ENCODE peak calls at places on chromosomes 6 and 20, in ten cellular contexts. R is tibial artery; M is adrenal gland; E is right lobe of liver; K is aorta; S is mammary epithelial cell; N is CD4-positive, CD25-positive, alpha-beta regulatory T cell; P is IMR-90; J is uterus; D is fibroblast of lung. Q is an unnamed sample.
A peak's percentile ranks its signal among the peaks of the same experiment; 100 is the strongest.

GRCh38 chr6:43077981-43078411 is 1.9 kb downstream of the PTK7 start:
- DNase-seq in R (no peak), M (no peak), E (no peak), K (no peak), S (no peak), N (no peak), P (peak; percentile 67), J (peak; percentile 58), D (peak; percentile 49), Q (peak; percentile 61)

GRCh38 chr6:23244300-23244699 is 674.9 kb downstream of the HDGFL1 start:
- DNase-seq in R (no peak), M (no peak), E (no peak), K (no peak), S (peak; percentile 48), N (no peak), P (peak; percentile 94), J (no peak), D (peak; percentile 86), Q (no peak)

GRCh38 chr6:140039343-140039742 is 664.9 kb upstream of the CITED2 start:
- DNase-seq in R (no peak), M (no peak), E (no peak), K (no peak), S (no peak), N (no peak), P (no peak), J (no peak), D (no peak), Q (no peak)

GRCh38 chr20:40335437-40335836 is 353.6 kb downstream of the MAFB start:
- DNase-seq in R (no peak), M (no peak), E (no peak), K (no peak), S (no peak), N (no peak), P (no peak), J (no peak), D (no peak), Q (no peak)

GRCh38 chr6:168603234-168603633 is 162.2 kb downstream of the SMOC2 start:
- DNase-seq in R (no peak), M (no peak), E (no peak), K (peak; percentile 9), S (no peak), N (no peak), P (no peak), J (no peak), D (no peak), Q (no peak)

GRCh38 chr6:6006428-6007310 is at the start of gene NRN1:
- DNase-seq in R (no peak), M (no peak), E (no peak), K (no peak), S (peak; percentile 61), N (no peak), P (no peak), J (no peak), D (no peak), Q (no peak)

GRCh38 chr6:958531-958930 is 265.6 kb upstream of the EXOC2 start:
- DNase-seq in R (no peak), M (no peak), E (no peak), K (no peak), S (peak; percentile 6), N (no peak), P (peak; percentile 89), J (no peak), D (peak; percentile 88), Q (no peak)

GRCh38 chr6:134624781-134625180 is 306.9 kb upstream of the SGK1 start:
- DNase-seq in R (no peak), M (no peak), E (no peak), K (no peak), S (peak; percentile 72), N (no peak), P (no peak), J (no peak), D (no peak), Q (no peak)

GRCh38 chr6:84074988-84075781 is 41.6 kb downstream of the MRAP2 start:
- DNase-seq in R (no peak), M (no peak), E (no peak), K (no peak), S (peak; percentile 50), N (no peak), P (peak; percentile 7), J (no peak), D (no peak), Q (no peak)

GRCh38 chr6:70079241-70079640 is 212.9 kb downstream of the COL19A1 start:
- DNase-seq in R (no peak), M (no peak), E (no peak), K (no peak), S (no peak), N (no peak), P (no peak), J (no peak), D (no peak), Q (no peak)

GRCh38 chr6:137740967-137741761 is 125.9 kb upstream of the TNFAIP3 start:
- DNase-seq in R (no peak), M (no peak), E (no peak), K (no peak), S (no peak), N (no peak), P (no peak), J (no peak), D (no peak), Q (no peak)

GRCh38 chr6:139820191-139820590 is 445.7 kb upstream of the CITED2 start:
- DNase-seq in R (no peak), M (peak; percentile 9), E (no peak), K (no peak), S (peak; percentile 8), N (no peak), P (peak; percentile 81), J (no peak), D (peak; percentile 79), Q (no peak)

GRCh38 chr6:34248198-34248726 is 544 bp downstream of the SMIM29 start:
- DNase-seq in R (peak; percentile 70), M (peak; percentile 67), E (peak; percentile 78), K (peak; percentile 87), S (peak; percentile 21), N (peak; percentile 56), P (peak; percentile 18), J (peak; percentile 75), D (peak; percentile 25), Q (peak; percentile 90)

GRCh38 chr6:151652338-151652737 is 155.1 kb upstream of the ESR1 start:
- DNase-seq in R (peak; percentile 58), M (peak; percentile 15), E (peak; percentile 65), K (no peak), S (peak; percentile 66), N (no peak), P (no peak), J (no peak), D (no peak), Q (peak; percentile 77)

GRCh38 chr6:30689985-30690384 is 799 bp downstream of the NRM start:
- DNase-seq in R (no peak), M (no peak), E (no peak), K (peak; percentile 69), S (no peak), N (no peak), P (no peak), J (no peak), D (no peak), Q (peak; percentile 73)
- H3K4me3 ChIP-seq in R (peak overlapping the region; percentile 69), M (no peak overlapping the region), E (peak overlapping the region; percentile 62), K (no peak overlapping the region), S (peak overlapping the region; percentile 65), N (peak overlapping the region; percentile 78), P (peak overlapping the region; percentile 89), J (peak overlapping the region; percentile 78), D (peak overlapping the region; percentile 87), Q (peak overlapping the region; percentile 59)

GRCh38 chr20:46308258-46309157 is at the start of gene CDH22:
- DNase-seq in R (no peak), M (peak; percentile 48), E (no peak), K (no peak), S (no peak), N (peak; percentile 29), P (peak; percentile 20), J (no peak), D (peak; percentile 19), Q (no peak)
- H3K4me1 ChIP-seq in R (no peaks in the 10 kb centered on the region), M (peaks cover 5% of the 10 kb centered on the region), E (no peaks in the 10 kb centered on the region), K (no peaks in the 10 kb centered on the region), S (peaks cover 8% of the 10 kb centered on the region), N (peaks cover 25% of the 10 kb centered on the region), P (no peaks in the 10 kb centered on the region), J (peaks cover 16% of the 10 kb centered on the region), D (no peaks in the 10 kb centered on the region), Q (no peaks in the 10 kb centered on the region)

DNA sequence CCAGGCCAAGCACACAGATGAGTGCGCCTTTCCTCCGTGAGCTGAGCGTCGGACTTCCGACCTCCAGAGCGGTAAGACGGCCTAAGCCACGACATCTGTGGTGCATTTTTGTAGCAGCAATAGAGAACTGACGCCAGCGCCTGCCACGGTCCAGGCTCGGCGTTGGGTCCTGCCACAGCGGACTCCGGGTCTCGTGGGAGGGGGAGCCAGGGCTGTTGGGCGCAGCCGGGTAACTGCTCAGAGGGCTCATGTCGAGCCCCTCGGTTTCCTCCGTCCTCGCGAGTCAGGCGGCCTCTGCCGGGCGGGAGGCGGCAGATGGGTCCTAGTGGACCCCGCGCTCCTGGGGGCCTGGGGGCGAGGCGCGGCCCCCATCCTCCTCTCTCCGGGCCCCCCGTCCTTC is 216.1 kb downstream of the QKI start:
- DNase-seq in R (no peak), M (no peak), E (no peak), K (no peak), S (no peak), N (no peak), P (no peak), J (no peak), D (no peak), Q (no peak)
- H3K4me3 ChIP-seq in R (no peak overlapping the region), M (no peak overlapping the region), E (no peak overlapping the region), K (no peak overlapping the region), S (no peak overlapping the region), N (no peak overlapping the region), P (no peak overlapping the region), J (no peak overlapping the region), D (no peak overlapping the region), Q (no peak overlapping the region)

GRCh38 chr6:119284861-119285521 is 64.6 kb downstream of the MAN1A1 start:
- DNase-seq in R (no peak), M (no peak), E (no peak), K (no peak), S (peak; percentile 12), N (peak; percentile 52), P (no peak), J (no peak), D (no peak), Q (no peak)

GRCh38 chr6:119283979-119284545 is 65.5 kb downstream of the MAN1A1 start:
- DNase-seq in R (no peak), M (no peak), E (no peak), K (no peak), S (no peak), N (no peak), P (no peak), J (no peak), D (no peak), Q (no peak)

GRCh38 chr6:119285908-119286625 is 63.5 kb downstream of the MAN1A1 start:
- DNase-seq in R (no peak), M (no peak), E (no peak), K (no peak), S (no peak), N (no peak), P (peak; percentile 22), J (no peak), D (peak; percentile 28), Q (no peak)

GRCh38 chr6:119280586-119281163 is 68.9 kb downstream of the MAN1A1 start:
- DNase-seq in R (no peak), M (no peak), E (no peak), K (no peak), S (no peak), N (no peak), P (no peak), J (no peak), D (peak; percentile 31), Q (no peak)

DNA sequence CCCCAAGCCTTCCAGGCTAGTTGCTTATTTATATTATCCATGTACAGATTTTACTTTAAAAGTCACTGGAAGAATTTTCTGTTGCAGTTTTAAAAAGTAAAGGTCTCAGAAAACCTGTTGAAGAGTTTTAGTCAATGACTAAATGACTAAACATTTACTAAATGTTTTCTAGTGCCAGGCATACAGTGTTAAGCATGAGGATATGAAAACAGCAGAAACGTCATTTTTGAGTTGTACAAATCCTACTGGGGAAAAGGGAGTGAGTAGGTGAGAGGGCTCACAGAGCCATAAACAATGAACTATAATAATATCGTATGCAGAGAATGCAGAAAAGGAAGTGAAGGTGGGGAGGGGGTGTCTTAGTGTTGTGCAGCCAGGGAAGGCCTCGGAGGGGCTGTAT is 66.3 kb downstream of the MAN1A1 start:
- DNase-seq in R (no peak), M (no peak), E (no peak), K (no peak), S (no peak), N (no peak), P (peak; percentile 9), J (no peak), D (peak; percentile 22), Q (no peak)
- H3K4me1 ChIP-seq in R (no peaks in the 10 kb centered on the region), M (no peaks in the 10 kb centered on the region), E (no peaks in the 10 kb centered on the region), K (peaks cover 5% of the 10 kb centered on the region), S (no peaks in the 10 kb centered on the region), N (no peaks in the 10 kb centered on the region), P (no peaks in the 10 kb centered on the region), J (no peaks in the 10 kb centered on the region), D (peaks cover 6% of the 10 kb centered on the region), Q (peaks cover 7% of the 10 kb centered on the region)

Q was measured in kidney.